ENCODE peak calls at places on chromosome 20, in eight cellular contexts. H, Q, S, U, N, C, D and A are unnamed samples.

GRCh38 chr20:25061821-25062530 is 4.0 kb upstream of the ACSS1 start:
- DNase-seq in H (no peak), Q (no peak), S (no peak), U (peak), N (no peak), C (no peak), D (no peak), A (no peak)

GRCh38 chr20:41456341-41456740 is 89.7 kb upstream of the EMILIN3 start:
- DNase-seq in H (no peak), Q (no peak), S (no peak), U (no peak), N (no peak), C (no peak), D (peak), A (no peak)

GRCh38 chr20:64063389-64064144 is 569 bp downstream of the TCEA2 start:
- DNase-seq in H (no peak), Q (no peak), S (no peak), U (no peak), N (no peak), C (no peak), D (no peak), A (no peak)

GRCh38 chr20:50015993-50016770 is 33.4 kb downstream of the SNAI1 start:
- DNase-seq in H (no peak), Q (no peak), S (no peak), U (no peak), N (no peak), C (peak), D (no peak), A (no peak)

GRCh38 chr20:25489221-25489863 is 81.9 kb downstream of the GINS1 start:
- DNase-seq in H (no peak), Q (no peak), S (no peak), U (no peak), N (no peak), C (no peak), D (no peak), A (no peak)

GRCh38 chr20:62122659-62123449 is 579 bp downstream of the LSM14B start:
- DNase-seq in H (no peak), Q (peak), S (peak), U (peak), N (no peak), C (peak), D (no peak), A (no peak)

GRCh38 chr20:56443654-56444540 is 24.5 kb upstream of the RTF2 start:
- DNase-seq in H (no peak), Q (no peak), S (no peak), U (no peak), N (no peak), C (peak), D (no peak), A (no peak)

GRCh38 chr20:63707558-63708300 is at the start of the genes ARFRP1 and ZGPAT:
- DNase-seq in H (peak), Q (peak), S (peak), U (peak), N (peak), C (peak), D (peak), A (no peak)

GRCh38 chr20:7856756-7857155 is 83.5 kb downstream of the HAO1 start:
- DNase-seq in H (no peak), Q (no peak), S (peak), U (no peak), N (peak), C (no peak), D (no peak), A (no peak)

GRCh38 chr20:16701296-16701695 is 28.5 kb upstream of the SNRPB2 start:
- DNase-seq in H (peak), Q (no peak), S (peak), U (no peak), N (peak), C (no peak), D (no peak), A (no peak)

DNA sequence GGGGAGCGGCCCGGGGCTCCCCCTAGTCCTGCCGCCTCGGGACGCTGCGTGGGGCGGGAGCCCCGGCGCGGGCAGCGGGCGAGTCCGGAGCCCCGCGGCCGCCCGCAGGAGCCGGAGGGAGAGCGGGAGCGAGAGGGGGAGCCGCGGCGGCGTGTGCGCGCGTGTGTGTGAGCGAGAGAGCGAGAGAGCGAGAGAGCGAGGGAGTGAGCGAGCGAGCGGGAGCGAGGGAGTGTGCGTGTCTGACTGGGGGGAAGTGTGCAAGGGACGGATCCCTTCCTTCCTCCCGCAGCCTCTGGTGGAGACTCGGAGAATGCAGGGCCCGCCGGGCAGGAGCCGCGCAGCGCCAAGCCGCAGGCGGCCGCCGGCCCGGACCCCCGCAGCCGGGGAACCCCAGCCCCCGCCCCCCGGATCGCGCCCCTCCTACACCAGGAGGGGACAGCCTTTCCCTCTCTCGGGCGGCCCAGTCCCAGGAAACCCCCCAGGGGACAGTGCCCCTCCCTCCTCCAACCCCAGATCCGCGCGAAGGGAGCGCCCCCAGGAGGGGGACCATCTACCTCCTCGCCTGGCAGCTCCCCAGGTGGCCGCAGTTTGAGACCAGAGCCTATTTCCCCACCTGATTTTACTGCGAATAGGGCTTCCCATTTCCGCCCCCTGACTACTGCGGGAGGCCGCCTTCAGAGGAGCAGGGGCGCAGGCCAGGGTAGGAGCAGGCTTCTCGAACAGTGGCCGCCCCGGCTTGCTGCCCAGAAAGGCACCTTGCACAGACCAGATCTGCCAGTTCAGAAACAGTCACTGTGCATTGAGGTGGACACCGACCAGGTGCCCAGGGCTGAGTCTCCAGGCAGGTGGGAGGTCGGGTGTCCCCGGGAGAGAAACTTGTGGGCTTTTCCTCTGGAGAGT is at the start of gene CDH22:
- DNase-seq in H (peak), Q (no peak), S (peak), U (no peak), N (peak), C (peak), D (no peak), A (no peak)
- TF ChIP-seq CTCF in H (peak), Q (no peak), S (peak), U (peak), N (peak), C (peak), D (peak), A (no peak)

GRCh38 chr20:33515569-33516216 is 25.8 kb downstream of the CBFA2T2 start:
- DNase-seq in H (no peak), Q (no peak), S (peak), U (no peak), N (peak), C (no peak), D (no peak), A (no peak)
- TF ChIP-seq CTCF in H (peak), Q (no peak), S (peak), U (peak), N (peak), C (no peak), D (peak), A (no peak)

GRCh38 chr20:35478804-35479472 is 23.5 kb downstream of the CEP250 start:
- DNase-seq in H (peak), Q (no peak), S (no peak), U (no peak), N (peak), C (no peak), D (no peak), A (no peak)
- TF ChIP-seq CTCF in H (peak), Q (no peak), S (peak), U (no peak), N (no peak), C (no peak), D (no peak), A (no peak)

GRCh38 chr20:23666189-23666588 is 22.6 kb downstream of the CST4 start:
- DNase-seq in H (no peak), Q (no peak), S (peak), U (no peak), N (peak), C (no peak), D (no peak), A (no peak)
- TF ChIP-seq CTCF in H (peak), Q (no peak), S (peak), U (no peak), N (peak), C (no peak), D (peak), A (no peak)

DNA sequence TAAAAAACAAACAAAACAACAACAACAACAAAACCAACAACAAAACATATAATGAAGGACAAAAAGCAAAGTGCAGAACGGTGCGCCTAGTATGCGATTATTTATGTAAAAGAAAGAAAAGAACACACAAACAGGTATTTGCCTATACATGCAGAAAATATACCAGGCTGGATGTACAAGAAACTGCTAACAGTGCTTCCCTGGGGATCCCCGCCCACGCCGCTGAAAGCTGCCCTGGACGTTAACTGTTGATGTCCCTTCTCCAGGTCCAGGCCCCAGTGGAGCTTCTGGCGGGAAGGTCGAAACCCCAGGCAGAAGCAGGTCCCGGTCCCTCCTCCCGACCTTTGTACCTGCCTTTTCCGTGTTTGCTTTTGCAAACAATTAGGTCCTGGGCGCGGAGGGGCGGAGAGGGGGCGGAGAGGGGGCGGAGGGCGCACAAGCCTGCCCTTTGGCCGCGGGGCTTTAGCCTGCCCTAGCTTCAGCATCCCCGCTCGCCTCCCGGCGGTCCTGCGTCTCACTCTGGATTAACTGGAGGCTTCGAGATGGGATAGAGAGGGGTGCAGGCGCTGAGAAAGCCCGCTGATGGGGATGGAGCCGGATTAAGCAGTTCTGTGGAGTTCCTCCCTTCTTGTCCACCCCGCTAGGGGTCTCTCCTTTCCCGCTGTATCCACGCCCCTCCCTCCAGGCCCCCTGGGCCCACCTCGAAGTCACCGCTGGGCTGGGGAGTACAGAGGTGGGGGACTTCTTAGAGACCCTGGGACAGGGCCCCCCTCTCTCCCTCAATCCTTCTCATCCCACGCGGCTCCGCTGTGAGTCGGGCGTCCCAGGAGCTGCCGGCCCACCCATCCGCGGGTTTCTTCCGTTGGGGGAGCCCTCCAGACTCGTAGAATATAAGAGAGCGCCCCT is 8.2 kb upstream of the AHCY start:
- DNase-seq in H (peak), Q (no peak), S (no peak), U (no peak), N (peak), C (no peak), D (no peak), A (no peak)
- TF ChIP-seq CTCF in H (no peak), Q (no peak), S (peak), U (no peak), N (peak), C (no peak), D (peak), A (no peak)